ENCODE peak calls at places on chromosomes 7 and 10, in eight cellular contexts. One of them, this sample, is unnamed.

GRCh38 chr7:30469303-30469702 is 9.3 kb downstream of the NOD1 start:
- DNase-seq in heart right ventricle: peak
- DNase-seq in omental fat pad: peak
- DNase-seq in HT1080: peak
- DNase-seq in pulmonary artery endothelial cell: peak
- DNase-seq in ecto neural progenitor cell: peak
- DNase-seq in BE2C: no peak
- DNase-seq in Right ventricle myocardium inferior: no peak
- DNase-seq in this sample: peak

GRCh38 chr10:133361227-133361626 is 3.4 kb upstream of the FUOM start:
- DNase-seq in heart right ventricle: no peak
- DNase-seq in omental fat pad: no peak
- DNase-seq in HT1080: no peak
- DNase-seq in pulmonary artery endothelial cell: no peak
- DNase-seq in ecto neural progenitor cell: no peak
- DNase-seq in BE2C: no peak
- DNase-seq in Right ventricle myocardium inferior: no peak
- DNase-seq in this sample: no peak

GRCh38 chr7:2224491-2224928 is 8.2 kb downstream of the MAD1L1 start:
- DNase-seq in heart right ventricle: no peak
- DNase-seq in omental fat pad: no peak
- DNase-seq in HT1080: no peak
- DNase-seq in pulmonary artery endothelial cell: no peak
- DNase-seq in ecto neural progenitor cell: no peak
- DNase-seq in BE2C: no peak
- DNase-seq in Right ventricle myocardium inferior: peak
- DNase-seq in this sample: no peak

GRCh38 chr10:63416376-63416775 is 49.4 kb downstream of the JMJD1C start:
- DNase-seq in heart right ventricle: no peak
- DNase-seq in omental fat pad: no peak
- DNase-seq in HT1080: no peak
- DNase-seq in pulmonary artery endothelial cell: no peak
- DNase-seq in ecto neural progenitor cell: no peak
- DNase-seq in BE2C: no peak
- DNase-seq in Right ventricle myocardium inferior: no peak
- DNase-seq in this sample: no peak

GRCh38 chr7:2688409-2689342 is 674 bp downstream of the AMZ1 start:
- DNase-seq in heart right ventricle: no peak
- DNase-seq in omental fat pad: no peak
- DNase-seq in HT1080: no peak
- DNase-seq in pulmonary artery endothelial cell: no peak
- DNase-seq in ecto neural progenitor cell: no peak
- DNase-seq in BE2C: no peak
- DNase-seq in Right ventricle myocardium inferior: no peak
- DNase-seq in this sample: peak

GRCh38 chr7:20164420-20165145 is 52.6 kb downstream of the MACC1 start:
- DNase-seq in heart right ventricle: no peak
- DNase-seq in omental fat pad: no peak
- DNase-seq in HT1080: no peak
- DNase-seq in pulmonary artery endothelial cell: no peak
- DNase-seq in ecto neural progenitor cell: no peak
- DNase-seq in BE2C: no peak
- DNase-seq in Right ventricle myocardium inferior: no peak
- DNase-seq in this sample: no peak

GRCh38 chr10:84329094-84329611 is 764 bp downstream of the CCSER2 start:
- DNase-seq in heart right ventricle: peak
- DNase-seq in omental fat pad: no peak
- DNase-seq in HT1080: peak
- DNase-seq in pulmonary artery endothelial cell: no peak
- DNase-seq in ecto neural progenitor cell: no peak
- DNase-seq in BE2C: peak
- DNase-seq in Right ventricle myocardium inferior: no peak
- DNase-seq in this sample: peak

GRCh38 chr10:335151-335800 is 200.0 kb downstream of the ZMYND11 start:
- DNase-seq in heart right ventricle: no peak
- DNase-seq in omental fat pad: no peak
- DNase-seq in HT1080: no peak
- DNase-seq in pulmonary artery endothelial cell: no peak
- DNase-seq in ecto neural progenitor cell: no peak
- DNase-seq in BE2C: no peak
- DNase-seq in Right ventricle myocardium inferior: no peak
- DNase-seq in this sample: no peak

This sample was measured in Daoy.